ENCODE peak calls at places on chromosomes 12 and 14, in six cellular contexts. K, A, F, T, G and X are unnamed samples.

GRCh38 chr14:95891742-95892141 is 15.1 kb downstream of the TUNAR start:
- DNase-seq in G (peak; percentile 14), K (peak; percentile 39), F (no peak), T (peak; percentile 59), A (no peak), X (no peak)

GRCh38 chr14:62126885-62127478 is 364.8 kb downstream of the SNAPC1 start:
- DNase-seq in G (peak; percentile 8), T (peak; percentile 47), A (no peak), F (peak; percentile 59), K (peak; percentile 12), X (peak; percentile 17)

GRCh38 chr14:33941727-33942126 is 9.1 kb downstream of the EGLN3 start:
- DNase-seq in A (no peak), F (no peak), G (no peak), T (no peak), K (no peak), X (no peak)

GRCh38 chr12:108635201-108635996 is 1.7 kb upstream of the SELPLG start:
- DNase-seq in A (no peak), G (no peak), K (no peak), T (no peak), F (peak; percentile 98), X (no peak)

GRCh38 chr14:61462566-61463195 is 141.3 kb downstream of the PRKCH start:
- DNase-seq in G (peak; percentile 85), A (no peak), T (peak; percentile 70), F (no peak), K (no peak), X (no peak)

GRCh38 chr12:13595536-13596450 is 385.6 kb downstream of the GRIN2B start:
- DNase-seq in K (no peak), G (no peak), F (no peak), A (no peak), T (no peak), X (no peak)

GRCh38 chr12:53046655-53047220 is 3.1 kb upstream of the TNS2 start:
- DNase-seq in A (peak; percentile 74), G (peak; percentile 79), K (no peak), F (peak; percentile 60), T (peak; percentile 66), X (peak; percentile 81)

GRCh38 chr12:122203301-122203967 is at the start of gene B3GNT4:
- DNase-seq in G (no peak), T (peak; percentile 69), K (no peak), F (no peak), A (no peak), X (peak; percentile 46)

GRCh38 chr12:21528953-21529352 is 2.9 kb downstream of the SPX start:
- DNase-seq in F (no peak), K (no peak), G (no peak), T (no peak), A (no peak), X (no peak)

GRCh38 chr14:31992051-31992450 is 85.1 kb upstream of the ARHGAP5 start:
- DNase-seq in K (peak; percentile 90), F (no peak), A (no peak), G (peak; percentile 97), T (peak; percentile 88), X (no peak)

GRCh38 chr14:90966493-90966892 is 93.9 kb downstream of the RPS6KA5 start:
- DNase-seq in A (no peak), T (no peak), G (no peak), F (no peak), K (no peak), X (no peak)

GRCh38 chr12:32181498-32182175 is 75.0 kb downstream of the BICD1 start:
- DNase-seq in A (no peak), G (no peak), F (no peak), T (no peak), K (no peak), X (no peak)

GRCh38 chr12:32273063-32273521 is 126.3 kb upstream of the FGD4 start:
- DNase-seq in T (no peak), F (peak; percentile 69), A (no peak), G (peak; percentile 31), K (no peak), X (no peak)

GRCh38 chr12:55938826-55939501 is 8.0 kb downstream of the DGKA start:
- DNase-seq in T (no peak), F (no peak), G (no peak), K (no peak), A (no peak), X (no peak)

GRCh38 chr14:44316647-44317432 is 190.2 kb downstream of the FSCB start:
- DNase-seq in K (no peak), A (no peak), T (peak; percentile 82), F (no peak), G (peak; percentile 93), X (peak; percentile 66)

GRCh38 chr12:96257550-96258392 is 63.6 kb downstream of the ELK3 start:
- DNase-seq in T (no peak), F (no peak), G (no peak), K (no peak), A (no peak), X (no peak)

GRCh38 chr12:57093412-57094193 is 4.7 kb downstream of the NAB2 start:
- DNase-seq in F (peak; percentile 47), A (peak; percentile 71), K (no peak), G (peak; percentile 72), T (peak; percentile 83), X (peak; percentile 76)